ENCODE peak calls at places on chromosomes 11 and 22, in seven cellular contexts. I is HFFc6, Z is BJ, U is IMR-90, V is WERI-Rb-1, E is brain microvascular endothelial cell, Y is fibroblast of pulmonary artery. W is an unnamed sample.

GRCh38 chr11:117146521-117146920 is 2.4 kb downstream of the PAFAH1B2 start:
- DNase-seq in I (no peak), U (peak), E (peak), V (no peak), Z (no peak), Y (peak), W (no peak)

GRCh38 chr11:73259406-73260126 is 12.6 kb upstream of the P2RY6 start:
- DNase-seq in E (no peak), V (no peak), Z (no peak), Y (no peak), U (no peak), I (no peak), W (no peak)

GRCh38 chr22:48968201-48968959 is 859.3 kb downstream of the BRD1 start:
- DNase-seq in E (no peak), Y (no peak), U (no peak), Z (no peak), V (peak), I (no peak), W (no peak)

GRCh38 chr11:72353861-72354260 is 80.5 kb downstream of the CLPB start:
- DNase-seq in Z (no peak), Y (peak), I (no peak), E (no peak), U (peak), V (peak), W (no peak)

GRCh38 chr11:109193880-109194279 is 228.1 kb upstream of the C11orf87 start:
- DNase-seq in U (no peak), E (no peak), V (no peak), Y (no peak), Z (no peak), I (no peak), W (no peak)

GRCh38 chr22:44586337-44586990 is 88.4 kb upstream of the RTL6 start:
- DNase-seq in E (no peak), Y (no peak), I (no peak), Z (no peak), U (no peak), V (no peak), W (no peak)

GRCh38 chr11:111387318-111387863 is 8.3 kb upstream of the POU2AF1 start:
- DNase-seq in U (no peak), I (no peak), V (no peak), Y (no peak), E (no peak), Z (no peak), W (no peak)

GRCh38 chr11:47380078-47380477 is 1.7 kb upstream of the SPI1 start:
- DNase-seq in Z (no peak), I (no peak), U (no peak), E (no peak), Y (no peak), V (no peak), W (no peak)

GRCh38 chr11:46590740-46591606 is 2.9 kb downstream of the AMBRA1 start:
- DNase-seq in U (no peak), V (no peak), Z (no peak), Y (no peak), E (no peak), I (no peak), W (no peak)

GRCh38 chr11:2888266-2888968 is 2.8 kb upstream of the CDKN1C start:
- DNase-seq in U (peak), V (peak), Z (no peak), E (peak), I (peak), Y (peak), W (peak)
- TF ChIP-seq CTCF in U (peak), V (peak), Z (peak), E (peak), I (peak), Y (peak), W (peak)

GRCh38 chr11:12886508-12886907 is 122.6 kb upstream of the RASSF10 start:
- DNase-seq in V (no peak), U (no peak), Z (no peak), Y (no peak), I (no peak), E (no peak), W (no peak)
- TF ChIP-seq CTCF in V (no peak), U (no peak), Z (no peak), Y (no peak), I (no peak), E (no peak), W (no peak)

GRCh38 chr11:12087075-12087775 is 23.2 kb upstream of the MICAL2 start:
- DNase-seq in V (peak), E (peak), Y (peak), I (peak), Z (no peak), U (peak), W (no peak)
- TF ChIP-seq CTCF in V (no peak), E (peak), Y (peak), I (peak), Z (peak), U (peak), W (no peak)

DNA sequence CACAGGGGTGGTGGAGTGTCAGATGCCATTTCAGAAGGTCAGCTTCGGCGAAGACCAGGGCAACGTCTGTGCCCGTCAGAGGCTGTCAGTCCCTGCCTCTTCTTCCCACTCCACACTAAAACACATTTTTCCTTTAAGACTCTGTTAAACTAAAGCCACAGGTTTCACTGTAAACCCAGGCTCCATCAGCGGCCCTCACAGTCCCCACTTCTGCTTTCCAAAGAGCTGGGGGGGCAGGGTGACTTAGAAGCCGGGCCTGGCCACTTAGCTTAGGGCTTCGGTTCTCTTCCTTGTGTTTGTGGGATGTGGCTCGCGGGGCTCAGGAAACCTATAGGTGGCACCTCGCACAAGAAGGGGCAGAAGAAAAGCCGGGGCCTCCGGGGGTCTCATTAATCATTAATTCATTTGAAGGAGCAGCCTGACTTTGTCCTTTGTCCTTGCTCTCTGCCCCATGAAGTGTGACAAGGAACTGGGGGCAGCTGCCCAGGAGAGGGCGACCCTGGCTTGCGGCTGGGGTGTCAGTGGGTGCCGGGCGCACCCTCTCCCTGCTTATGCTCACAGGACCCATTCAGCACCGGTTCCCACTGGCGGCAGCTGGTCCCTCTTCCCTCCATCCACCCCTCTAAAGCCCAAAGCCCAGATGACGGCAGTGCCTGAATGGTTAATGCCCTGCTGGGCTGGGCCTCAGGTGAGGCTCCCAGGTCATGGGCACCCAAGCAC is 4.1 kb downstream of the SLC25A45 start:
- DNase-seq in I (no peak), Z (no peak), E (no peak), Y (no peak), U (no peak), V (peak), W (no peak)
- TF ChIP-seq CTCF in I (no peak), Z (no peak), E (peak), Y (no peak), U (peak), V (peak), W (no peak)

GRCh38 chr11:40306938-40307548 is 1152.4 kb downstream of the LRRC4C start:
- DNase-seq in Z (no peak), U (peak), I (peak), Y (peak), V (no peak), E (peak), W (no peak)
- TF ChIP-seq CTCF in Z (peak), U (peak), I (peak), Y (peak), V (peak), E (peak), W (peak)

GRCh38 chr11:85828640-85828978 is 17.7 kb upstream of the SYTL2 start:
- DNase-seq in U (no peak), Y (no peak), Z (no peak), V (no peak), I (no peak), E (no peak), W (no peak)

GRCh38 chr11:85825590-85825989 is 14.6 kb upstream of the SYTL2 start:
- DNase-seq in Y (no peak), Z (no peak), V (no peak), I (no peak), E (no peak), U (no peak), W (no peak)

GRCh38 chr11:85827768-85828639 is 17.1 kb upstream of the SYTL2 start:
- DNase-seq in I (peak), V (no peak), Y (peak), Z (peak), E (peak), U (peak), W (no peak)

GRCh38 chr11:85823816-85824215 is 12.9 kb upstream of the SYTL2 start:
- DNase-seq in U (peak), E (no peak), I (no peak), V (no peak), Z (no peak), Y (no peak), W (no peak)

GRCh38 chr11:85826096-85826855 is 15.3 kb upstream of the SYTL2 start:
- DNase-seq in I (peak), V (peak), E (peak), Z (no peak), U (peak), Y (peak), W (peak)
- TF ChIP-seq CTCF in I (peak), V (peak), E (peak), Z (peak), U (peak), Y (peak), W (peak)

GRCh38 chr11:71342951-71343827 is 90.8 kb upstream of the SHANK2 start:
- DNase-seq in Z (no peak), E (peak), U (peak), V (peak), I (peak), Y (peak), W (peak)
- TF ChIP-seq CTCF in Z (peak), E (peak), U (peak), V (peak), I (peak), Y (peak), W (peak)

W was measured in glutamatergic neuron.